ENCODE peak calls at places on chromosome 14, in four cellular contexts. One of them, this sample, is unnamed.

GRCh38 chr14:61765225-61765943 is 3.2 kb downstream of the SNAPC1 start:
- DNase-seq in HTR-8/SVneo: no peak
- DNase-seq in NCI-H1092 treated with DMSO at 0.1 percent for 48 hours: no peak
- DNase-seq in H4: no peak
- DNase-seq in this sample: no peak

GRCh38 chr14:100644383-100644782 is 57.2 kb upstream of the BEGAIN start:
- DNase-seq in HTR-8/SVneo: no peak
- DNase-seq in NCI-H1092 treated with DMSO at 0.1 percent for 48 hours: no peak
- DNase-seq in H4: no peak
- DNase-seq in this sample: no peak

GRCh38 chr14:36658091-36659009 is 3.3 kb upstream of the PAX9 start:
- DNase-seq in HTR-8/SVneo: no peak
- DNase-seq in NCI-H1092 treated with DMSO at 0.1 percent for 48 hours: no peak
- DNase-seq in H4: no peak
- DNase-seq in this sample: no peak

GRCh38 chr14:91258021-91258618 is 13.6 kb upstream of the GPR68 start:
- DNase-seq in HTR-8/SVneo: no peak
- DNase-seq in NCI-H1092 treated with DMSO at 0.1 percent for 48 hours: no peak
- DNase-seq in H4: no peak
- DNase-seq in this sample: no peak

GRCh38 chr14:104601786-104602185 is 2.8 kb downstream of the TMEM179 start:
- DNase-seq in HTR-8/SVneo: no peak
- DNase-seq in NCI-H1092 treated with DMSO at 0.1 percent for 48 hours: no peak
- DNase-seq in H4: no peak
- DNase-seq in this sample: no peak

GRCh38 chr14:88289214-88289613 is 33.9 kb downstream of the KCNK10 start:
- DNase-seq in HTR-8/SVneo: no peak
- DNase-seq in NCI-H1092 treated with DMSO at 0.1 percent for 48 hours: no peak
- DNase-seq in H4: peak
- DNase-seq in this sample: no peak

GRCh38 chr14:99094901-99095300 is 177.1 kb downstream of the BCL11B start:
- DNase-seq in HTR-8/SVneo: no peak
- DNase-seq in NCI-H1092 treated with DMSO at 0.1 percent for 48 hours: no peak
- DNase-seq in H4: no peak
- DNase-seq in this sample: no peak

GRCh38 chr14:52248057-52248456 is 19.4 kb upstream of the PTGDR start:
- DNase-seq in HTR-8/SVneo: no peak
- DNase-seq in NCI-H1092 treated with DMSO at 0.1 percent for 48 hours: no peak
- DNase-seq in H4: no peak
- DNase-seq in this sample: no peak

GRCh38 chr14:21056520-21057163 is 980 bp upstream of the RNASE8 start:
- DNase-seq in HTR-8/SVneo: no peak
- DNase-seq in NCI-H1092 treated with DMSO at 0.1 percent for 48 hours: no peak
- DNase-seq in H4: no peak
- DNase-seq in this sample: no peak

GRCh38 chr14:92880851-92881250 is 42.1 kb upstream of the CHGA start:
- DNase-seq in HTR-8/SVneo: peak
- DNase-seq in NCI-H1092 treated with DMSO at 0.1 percent for 48 hours: peak
- DNase-seq in H4: no peak
- DNase-seq in this sample: no peak

GRCh38 chr14:101259748-101260147 is 301.5 kb upstream of the DIO3 start:
- DNase-seq in HTR-8/SVneo: no peak
- DNase-seq in NCI-H1092 treated with DMSO at 0.1 percent for 48 hours: no peak
- DNase-seq in H4: no peak
- DNase-seq in this sample: no peak

GRCh38 chr14:73743431-73743931 is 29.3 kb upstream of the PNMA1 start:
- DNase-seq in HTR-8/SVneo: no peak
- DNase-seq in NCI-H1092 treated with DMSO at 0.1 percent for 48 hours: no peak
- DNase-seq in H4: no peak
- DNase-seq in this sample: no peak

GRCh38 chr14:100824946-100825690 is 800 bp upstream of the MEG3 start:
- DNase-seq in HTR-8/SVneo: no peak
- DNase-seq in NCI-H1092 treated with DMSO at 0.1 percent for 48 hours: no peak
- DNase-seq in H4: no peak
- DNase-seq in this sample: no peak

GRCh38 chr14:102902523-102903247 is 19.8 kb upstream of the AMN start:
- DNase-seq in HTR-8/SVneo: no peak
- DNase-seq in NCI-H1092 treated with DMSO at 0.1 percent for 48 hours: no peak
- DNase-seq in H4: no peak
- DNase-seq in this sample: no peak

GRCh38 chr14:95835331-95835730 is 41.3 kb upstream of the TUNAR start:
- DNase-seq in HTR-8/SVneo: no peak
- DNase-seq in NCI-H1092 treated with DMSO at 0.1 percent for 48 hours: no peak
- DNase-seq in H4: no peak
- DNase-seq in this sample: no peak

GRCh38 chr14:59630281-59630963 is 53.8 kb upstream of the CCDC175 start:
- DNase-seq in HTR-8/SVneo: no peak
- DNase-seq in NCI-H1092 treated with DMSO at 0.1 percent for 48 hours: peak
- DNase-seq in H4: no peak
- DNase-seq in this sample: no peak

GRCh38 chr14:63773504-63773903 is 45.6 kb upstream of the SGPP1 start:
- DNase-seq in HTR-8/SVneo: peak
- DNase-seq in NCI-H1092 treated with DMSO at 0.1 percent for 48 hours: no peak
- DNase-seq in H4: no peak
- DNase-seq in this sample: no peak

GRCh38 chr14:89214221-89214965 is 202.6 kb downstream of the FOXN3 start:
- DNase-seq in HTR-8/SVneo: no peak
- DNase-seq in NCI-H1092 treated with DMSO at 0.1 percent for 48 hours: peak
- DNase-seq in H4: no peak
- DNase-seq in this sample: no peak

GRCh38 chr14:92880351-92880750 is 42.6 kb upstream of the CHGA start:
- DNase-seq in HTR-8/SVneo: no peak
- DNase-seq in NCI-H1092 treated with DMSO at 0.1 percent for 48 hours: no peak
- DNase-seq in H4: no peak
- DNase-seq in this sample: no peak

GRCh38 chr14:55756563-55756962 is 176.6 kb downstream of the KTN1 start:
- DNase-seq in HTR-8/SVneo: no peak
- DNase-seq in NCI-H1092 treated with DMSO at 0.1 percent for 48 hours: no peak
- DNase-seq in H4: no peak
- DNase-seq in this sample: no peak

GRCh38 chr14:64338616-64339316 is 44.6 kb upstream of the ESR2 start:
- DNase-seq in HTR-8/SVneo: peak
- DNase-seq in NCI-H1092 treated with DMSO at 0.1 percent for 48 hours: peak
- DNase-seq in H4: peak
- DNase-seq in this sample: peak

GRCh38 chr14:90444077-90444696 is 47.4 kb downstream of the CALM1 start:
- DNase-seq in HTR-8/SVneo: no peak
- DNase-seq in NCI-H1092 treated with DMSO at 0.1 percent for 48 hours: no peak
- DNase-seq in H4: no peak
- DNase-seq in this sample: no peak

GRCh38 chr14:58662759-58663158 is 25.0 kb downstream of the DACT1 start:
- DNase-seq in HTR-8/SVneo: no peak
- DNase-seq in NCI-H1092 treated with DMSO at 0.1 percent for 48 hours: no peak
- DNase-seq in H4: no peak
- DNase-seq in this sample: no peak

GRCh38 chr14:25056688-25057078 is 6.7 kb upstream of the STXBP6 start:
- DNase-seq in HTR-8/SVneo: no peak
- DNase-seq in NCI-H1092 treated with DMSO at 0.1 percent for 48 hours: no peak
- DNase-seq in H4: no peak
- DNase-seq in this sample: no peak

GRCh38 chr14:77498984-77499527 is 440 bp upstream of the ISM2 start:
- DNase-seq in HTR-8/SVneo: no peak
- DNase-seq in NCI-H1092 treated with DMSO at 0.1 percent for 48 hours: peak
- DNase-seq in H4: no peak
- DNase-seq in this sample: no peak

GRCh38 chr14:81591266-81591665 is 57.6 kb upstream of the SEL1L start:
- DNase-seq in HTR-8/SVneo: no peak
- DNase-seq in NCI-H1092 treated with DMSO at 0.1 percent for 48 hours: no peak
- DNase-seq in H4: no peak
- DNase-seq in this sample: no peak

GRCh38 chr14:71745072-71745471 is 187.2 kb upstream of the RGS6 start:
- DNase-seq in HTR-8/SVneo: no peak
- DNase-seq in NCI-H1092 treated with DMSO at 0.1 percent for 48 hours: no peak
- DNase-seq in H4: no peak
- DNase-seq in this sample: no peak

GRCh38 chr14:67526676-67527459 is 6.2 kb upstream of the PLEKHH1 start:
- DNase-seq in HTR-8/SVneo: peak
- DNase-seq in NCI-H1092 treated with DMSO at 0.1 percent for 48 hours: peak
- DNase-seq in H4: peak
- DNase-seq in this sample: peak

GRCh38 chr14:79018846-79019245 is 848.7 kb downstream of the NRXN3 start:
- DNase-seq in HTR-8/SVneo: peak
- DNase-seq in NCI-H1092 treated with DMSO at 0.1 percent for 48 hours: no peak
- DNase-seq in H4: no peak
- DNase-seq in this sample: no peak

GRCh38 chr14:30129795-30130194 is 202.1 kb upstream of the PRKD1 start:
- DNase-seq in HTR-8/SVneo: no peak
- DNase-seq in NCI-H1092 treated with DMSO at 0.1 percent for 48 hours: no peak
- DNase-seq in H4: no peak
- DNase-seq in this sample: no peak

GRCh38 chr14:72613196-72613974 is 280.5 kb downstream of the DPF3 start:
- DNase-seq in HTR-8/SVneo: no peak
- DNase-seq in NCI-H1092 treated with DMSO at 0.1 percent for 48 hours: no peak
- DNase-seq in H4: peak
- DNase-seq in this sample: no peak

GRCh38 chr14:76313861-76314260 is 62.1 kb upstream of the ESRRB start:
- DNase-seq in HTR-8/SVneo: no peak
- DNase-seq in NCI-H1092 treated with DMSO at 0.1 percent for 48 hours: no peak
- DNase-seq in H4: no peak
- DNase-seq in this sample: no peak

GRCh38 chr14:44462372-44462771 is 44.7 kb downstream of the FSCB start:
- DNase-seq in HTR-8/SVneo: no peak
- DNase-seq in NCI-H1092 treated with DMSO at 0.1 percent for 48 hours: peak
- DNase-seq in H4: no peak
- DNase-seq in this sample: no peak

GRCh38 chr14:104004849-104005248 is 62.5 kb upstream of the RD3L start:
- DNase-seq in HTR-8/SVneo: no peak
- DNase-seq in NCI-H1092 treated with DMSO at 0.1 percent for 48 hours: no peak
- DNase-seq in H4: no peak
- DNase-seq in this sample: no peak

This sample was measured in HS-27A.